ENCODE peak calls at places on chromosomes 2 and 18, in seven cellular contexts. Y is spleen, N is transverse colon, J is esophagus squamous epithelium, W is H54, M is lower leg skin, R is prostate gland. Z is an unnamed sample.

GRCh38 chr18:9068346-9068745 is 34.2 kb upstream of the NDUFV2 start:
- DNase-seq in W (no peak), R (no peak), M (no peak), Y (no peak), J (no peak), N (no peak), Z (no peak)

GRCh38 chr18:45793295-45793965 is 32.0 kb upstream of the SIGLEC15 start:
- DNase-seq in M (no peak), R (peak), W (no peak), Y (no peak), J (no peak), N (no peak), Z (no peak)

GRCh38 chr2:9813312-9814128 is 29.8 kb upstream of the TAF1B start:
- DNase-seq in J (no peak), M (peak), Y (peak), R (peak), N (peak), W (peak), Z (peak)

GRCh38 chr2:201854221-201854801 is 48.0 kb downstream of the CDK15 start:
- DNase-seq in R (no peak), N (no peak), Y (no peak), M (no peak), J (no peak), W (peak), Z (no peak)

GRCh38 chr2:45709137-45709536 is 57.7 kb downstream of the PRKCE start:
- DNase-seq in W (no peak), N (no peak), R (no peak), Y (no peak), M (no peak), J (no peak), Z (no peak)

GRCh38 chr2:181785677-181786344 is 105.5 kb upstream of the NEUROD1 start:
- DNase-seq in R (no peak), Y (no peak), W (no peak), M (no peak), N (no peak), J (no peak), Z (no peak)

GRCh38 chr2:119293254-119293653 is 69.6 kb downstream of the STEAP3 start:
- DNase-seq in W (no peak), N (no peak), M (no peak), Y (no peak), J (no peak), R (no peak), Z (no peak)

GRCh38 chr2:130307850-130308249 is 34.8 kb upstream of the IMP4 start:
- DNase-seq in M (no peak), J (no peak), R (no peak), Y (no peak), N (no peak), W (no peak), Z (no peak)

GRCh38 chr18:37453754-37454153 is 111.8 kb downstream of the CELF4 start:
- DNase-seq in Y (no peak), R (no peak), N (no peak), M (no peak), W (no peak), J (no peak), Z (no peak)

GRCh38 chr18:46386788-46387187 is 270.2 kb downstream of the LOXHD1 start:
- DNase-seq in R (peak), N (no peak), J (no peak), Y (no peak), W (no peak), M (no peak), Z (no peak)

GRCh38 chr2:239249781-239250180 is 151.0 kb downstream of the HDAC4 start:
- DNase-seq in J (no peak), W (no peak), Y (peak), M (peak), R (no peak), N (peak), Z (no peak)

GRCh38 chr2:216243026-216243425 is 129.3 kb downstream of the MARCHF4 start:
- DNase-seq in J (no peak), N (no peak), M (peak), Y (no peak), R (no peak), W (no peak), Z (no peak)

GRCh38 chr2:221518201-221518936 is 53.7 kb downstream of the EPHA4 start:
- DNase-seq in M (no peak), W (no peak), J (no peak), N (no peak), Y (no peak), R (no peak), Z (no peak)

GRCh38 chr18:75208055-75208835 is 694 bp downstream of the PTGR3 start:
- DNase-seq in W (no peak), Y (peak), M (peak), J (no peak), N (peak), R (peak), Z (peak)
- TF ChIP-seq POLR2A in W (no peak), Y (no peak), M (no peak), J (no peak), N (peak), R (no peak), Z (peak)

DNA sequence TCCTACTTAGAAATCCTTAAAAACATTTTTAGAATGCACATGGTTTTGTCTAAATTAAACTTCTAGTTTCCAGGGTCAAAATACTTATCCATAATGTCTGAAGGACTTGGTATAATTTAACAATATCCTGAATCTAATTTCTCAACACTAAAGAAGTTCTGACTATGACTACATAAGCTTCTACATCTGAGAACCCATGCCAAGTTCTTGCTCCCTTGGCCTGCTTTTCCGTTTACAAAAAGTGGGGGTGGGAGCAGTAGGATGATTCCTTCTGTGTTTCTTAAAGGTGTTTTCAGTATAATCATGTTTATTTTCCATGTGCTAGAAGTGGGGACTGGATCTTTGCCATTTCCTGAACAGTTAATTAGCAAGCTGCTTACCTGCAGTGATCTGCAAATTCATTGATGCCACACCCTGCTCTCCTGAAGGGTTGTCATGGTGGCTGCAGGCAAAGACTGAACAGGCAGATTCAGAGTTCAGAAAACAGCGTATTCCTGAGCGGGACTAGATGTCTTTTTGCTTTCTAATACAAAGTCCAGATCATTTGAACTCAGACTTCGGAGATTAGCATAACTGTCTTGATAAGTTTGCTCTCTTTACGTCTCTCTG is 36.2 kb downstream of the ADNP2 start:
- DNase-seq in J (no peak), N (peak), R (no peak), W (no peak), Y (no peak), M (no peak), Z (no peak)
- TF ChIP-seq POLR2A in J (no peak), N (no peak), R (no peak), W (no peak), Y (no peak), M (no peak), Z (no peak)

GRCh38 chr2:197211881-197212342 is 98.7 kb downstream of the ANKRD44 start:
- DNase-seq in W (no peak), N (no peak), J (no peak), M (no peak), R (no peak), Y (no peak), Z (no peak)
- TF ChIP-seq POLR2A in W (no peak), N (no peak), J (no peak), M (no peak), R (no peak), Y (no peak), Z (no peak)

GRCh38 chr2:18085593-18085992 is 207.1 kb downstream of the KCNS3 start:
- DNase-seq in R (no peak), N (no peak), Y (no peak), M (no peak), J (no peak), W (no peak), Z (no peak)
- TF ChIP-seq POLR2A in R (no peak), N (no peak), Y (no peak), M (no peak), J (no peak), W (no peak), Z (no peak)

GRCh38 chr2:105363192-105363591 is 25.9 kb downstream of the C2orf49 start:
- DNase-seq in N (no peak), J (no peak), R (no peak), W (no peak), Y (no peak), M (no peak), Z (no peak)

GRCh38 chr2:105361132-105361889 is 24.0 kb downstream of the C2orf49 start:
- DNase-seq in R (no peak), W (no peak), N (no peak), M (no peak), Y (no peak), J (no peak), Z (no peak)

GRCh38 chr2:105357122-105357521 is 19.8 kb downstream of the C2orf49 start:
- DNase-seq in W (no peak), N (no peak), Y (no peak), M (no peak), R (no peak), J (no peak), Z (no peak)

GRCh38 chr2:105364436-105365139 is 27.2 kb downstream of the C2orf49 start:
- DNase-seq in M (no peak), W (no peak), Y (no peak), J (no peak), R (no peak), N (no peak), Z (no peak)

GRCh38 chr2:105358593-105358992 is 21.3 kb downstream of the C2orf49 start:
- DNase-seq in J (no peak), W (no peak), R (no peak), M (no peak), N (no peak), Y (no peak), Z (no peak)
- TF ChIP-seq POLR2A in J (no peak), W (no peak), R (no peak), M (no peak), N (no peak), Y (no peak), Z (no peak)

DNA sequence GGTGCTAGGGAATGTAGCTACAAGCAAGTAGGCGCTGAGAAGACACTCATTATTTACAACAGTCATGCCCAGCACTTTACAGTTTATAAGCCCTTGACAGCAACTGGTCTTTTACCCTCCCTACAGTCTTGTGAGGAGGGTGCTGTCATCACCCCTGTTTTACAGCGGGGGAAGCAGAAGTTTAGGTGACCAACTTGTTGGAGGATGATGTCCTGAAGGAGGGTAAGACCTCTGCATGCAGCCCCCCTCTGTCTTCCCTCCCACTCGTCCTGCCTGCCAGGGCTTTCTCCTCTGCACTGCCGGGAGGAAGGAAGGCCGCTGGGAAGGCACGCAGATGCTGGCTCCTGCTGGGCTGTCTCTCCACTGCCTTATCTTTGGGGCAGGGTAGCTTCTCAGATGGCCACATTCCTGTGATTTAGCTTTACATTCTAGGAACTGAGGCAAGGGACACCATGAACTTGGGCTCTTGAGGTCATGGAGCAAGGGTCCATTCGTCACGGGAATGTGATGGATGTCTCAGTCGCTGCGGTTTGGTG is 972 bp downstream of the IL1R1 start:
- DNase-seq in W (no peak), J (no peak), M (no peak), Y (no peak), R (no peak), N (no peak), Z (no peak)
- TF ChIP-seq POLR2A in W (no peak), J (no peak), M (no peak), Y (no peak), R (no peak), N (no peak), Z (no peak)

DNA sequence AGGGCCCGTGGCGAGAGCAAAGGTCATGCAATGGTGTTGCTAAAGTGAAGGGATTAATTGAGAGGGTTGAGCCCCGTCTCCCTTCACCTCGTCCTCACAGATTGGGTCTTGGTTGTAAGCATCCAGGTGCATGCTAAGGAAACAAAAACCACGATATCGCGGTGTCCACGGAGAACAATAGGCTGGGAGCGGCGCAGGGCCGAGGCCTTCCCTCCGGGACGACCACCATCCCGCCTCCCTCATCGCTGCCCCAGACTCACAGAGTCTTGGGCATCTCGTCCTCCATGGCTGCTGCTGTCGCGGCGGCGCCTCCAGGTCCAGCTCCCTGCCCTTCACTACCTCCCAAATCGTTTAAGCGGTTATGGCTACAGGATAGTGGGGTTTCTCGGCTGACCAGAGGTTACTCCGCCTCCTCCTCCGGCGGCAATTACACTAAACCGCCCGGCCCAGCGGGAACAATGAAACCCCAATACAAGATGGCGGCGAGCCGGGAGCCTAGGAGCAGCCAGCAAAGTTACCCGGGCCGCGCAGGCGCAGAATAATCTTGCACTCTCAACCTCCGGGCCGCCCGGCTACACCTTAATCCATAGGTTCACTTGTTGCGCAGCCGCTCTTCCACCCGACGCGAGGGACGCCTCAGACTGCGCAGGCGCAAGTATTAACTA is at the start of gene TIA1:
- DNase-seq in W (peak), M (peak), J (peak), R (peak), Y (peak), N (peak), Z (peak)
- TF ChIP-seq POLR2A in W (peak), M (no peak), J (peak), R (peak), Y (no peak), N (peak), Z (peak)